ENCODE peak calls at places on chromosomes 3 and 15, in seven cellular contexts. One of them, this sample, is unnamed.
A peak's percentile ranks its signal among the peaks of the same experiment; 100 is the strongest.

GRCh38 chr3:87260270-87260669 is 16.1 kb downstream of the POU1F1 start:
- DNase-seq in CD8-positive, alpha-beta memory T cell: peak; percentile 2
- DNase-seq in GM12891: no peak
- DNase-seq in IMR-90: peak; percentile 51
- DNase-seq in HTR-8/SVneo: peak; percentile 13
- DNase-seq in fibroblast of mammary gland: peak; percentile 61
- DNase-seq in hepatic stellate cell: peak; percentile 8
- DNase-seq in this sample: peak; percentile 39

GRCh38 chr3:145900056-145900829 is 260.7 kb downstream of the PLOD2 start:
- DNase-seq in CD8-positive, alpha-beta memory T cell: no peak
- DNase-seq in GM12891: no peak
- DNase-seq in IMR-90: no peak
- DNase-seq in fibroblast of mammary gland: peak; percentile 34
- DNase-seq in hepatic stellate cell: no peak
- DNase-seq in HTR-8/SVneo: no peak
- DNase-seq in this sample: no peak

GRCh38 chr3:108125550-108126071 is 34.8 kb upstream of the CD47 start:
- DNase-seq in GM12891: no peak
- DNase-seq in CD8-positive, alpha-beta memory T cell: peak; percentile 34
- DNase-seq in hepatic stellate cell: no peak
- DNase-seq in IMR-90: no peak
- DNase-seq in fibroblast of mammary gland: no peak
- DNase-seq in HTR-8/SVneo: no peak
- DNase-seq in this sample: no peak

GRCh38 chr3:50267280-50267913 is 1.6 kb upstream of the SEMA3B start:
- DNase-seq in IMR-90: no peak
- DNase-seq in CD8-positive, alpha-beta memory T cell: no peak
- DNase-seq in fibroblast of mammary gland: no peak
- DNase-seq in GM12891: no peak
- DNase-seq in hepatic stellate cell: no peak
- DNase-seq in HTR-8/SVneo: no peak
- DNase-seq in this sample: no peak

GRCh38 chr3:187669675-187670504 is at the start of gene SST:
- DNase-seq in HTR-8/SVneo: peak; percentile 14
- DNase-seq in CD8-positive, alpha-beta memory T cell: no peak
- DNase-seq in IMR-90: peak; percentile 47
- DNase-seq in fibroblast of mammary gland: peak; percentile 57
- DNase-seq in hepatic stellate cell: peak; percentile 16
- DNase-seq in GM12891: no peak
- DNase-seq in this sample: no peak

GRCh38 chr3:46935168-46935858 is 41.2 kb downstream of the CCDC12 start:
- DNase-seq in GM12891: no peak
- DNase-seq in CD8-positive, alpha-beta memory T cell: no peak
- DNase-seq in hepatic stellate cell: peak; percentile 98
- DNase-seq in HTR-8/SVneo: peak; percentile 97
- DNase-seq in fibroblast of mammary gland: peak; percentile 92
- DNase-seq in IMR-90: peak; percentile 96
- DNase-seq in this sample: peak; percentile 96

GRCh38 chr3:194654443-194654842 is 17.5 kb downstream of the LSG1 start:
- DNase-seq in IMR-90: no peak
- DNase-seq in hepatic stellate cell: no peak
- DNase-seq in GM12891: no peak
- DNase-seq in HTR-8/SVneo: no peak
- DNase-seq in CD8-positive, alpha-beta memory T cell: no peak
- DNase-seq in fibroblast of mammary gland: no peak
- DNase-seq in this sample: no peak

GRCh38 chr3:13045904-13046568 is 27.2 kb downstream of the IQSEC1 start:
- DNase-seq in fibroblast of mammary gland: no peak
- DNase-seq in GM12891: peak; percentile 69
- DNase-seq in hepatic stellate cell: no peak
- DNase-seq in HTR-8/SVneo: no peak
- DNase-seq in IMR-90: no peak
- DNase-seq in CD8-positive, alpha-beta memory T cell: no peak
- DNase-seq in this sample: no peak

GRCh38 chr3:168249048-168249538 is 153.4 kb upstream of the GOLIM4 start:
- DNase-seq in IMR-90: peak; percentile 17
- DNase-seq in hepatic stellate cell: peak; percentile 6
- DNase-seq in GM12891: no peak
- DNase-seq in HTR-8/SVneo: peak; percentile 8
- DNase-seq in CD8-positive, alpha-beta memory T cell: no peak
- DNase-seq in fibroblast of mammary gland: peak; percentile 5
- DNase-seq in this sample: peak; percentile 41

GRCh38 chr3:78483070-78483469 is 1284.7 kb downstream of the ROBO1 start:
- DNase-seq in GM12891: no peak
- DNase-seq in fibroblast of mammary gland: no peak
- DNase-seq in CD8-positive, alpha-beta memory T cell: no peak
- DNase-seq in hepatic stellate cell: no peak
- DNase-seq in HTR-8/SVneo: no peak
- DNase-seq in IMR-90: no peak
- DNase-seq in this sample: no peak

GRCh38 chr3:12229896-12230295 is 59.0 kb upstream of the PPARG start:
- DNase-seq in fibroblast of mammary gland: no peak
- DNase-seq in IMR-90: no peak
- DNase-seq in hepatic stellate cell: no peak
- DNase-seq in CD8-positive, alpha-beta memory T cell: no peak
- DNase-seq in GM12891: no peak
- DNase-seq in HTR-8/SVneo: no peak
- DNase-seq in this sample: peak; percentile 5

GRCh38 chr15:89753855-89754254 is 2.8 kb upstream of the MESP1 start:
- DNase-seq in IMR-90: no peak
- DNase-seq in fibroblast of mammary gland: no peak
- DNase-seq in HTR-8/SVneo: no peak
- DNase-seq in hepatic stellate cell: no peak
- DNase-seq in CD8-positive, alpha-beta memory T cell: no peak
- DNase-seq in GM12891: no peak
- DNase-seq in this sample: no peak

GRCh38 chr3:197801801-197802504 is 10.9 kb downstream of the LRCH3 start:
- DNase-seq in HTR-8/SVneo: no peak
- DNase-seq in GM12891: no peak
- DNase-seq in fibroblast of mammary gland: peak; percentile 53
- DNase-seq in CD8-positive, alpha-beta memory T cell: no peak
- DNase-seq in hepatic stellate cell: no peak
- DNase-seq in IMR-90: peak; percentile 51
- DNase-seq in this sample: peak; percentile 48

GRCh38 chr15:81749667-81750360 is 296.0 kb downstream of the MEX3B start:
- DNase-seq in CD8-positive, alpha-beta memory T cell: no peak
- DNase-seq in fibroblast of mammary gland: no peak
- DNase-seq in IMR-90: no peak
- DNase-seq in hepatic stellate cell: no peak
- DNase-seq in HTR-8/SVneo: no peak
- DNase-seq in GM12891: no peak
- DNase-seq in this sample: no peak

GRCh38 chr15:91866371-91866905 is 12.9 kb downstream of the SLCO3A1 start:
- DNase-seq in IMR-90: peak; percentile 22
- DNase-seq in GM12891: no peak
- DNase-seq in hepatic stellate cell: no peak
- DNase-seq in HTR-8/SVneo: no peak
- DNase-seq in fibroblast of mammary gland: peak; percentile 79
- DNase-seq in CD8-positive, alpha-beta memory T cell: no peak
- DNase-seq in this sample: peak; percentile 60

GRCh38 chr3:183537295-183537730 is 18.2 kb downstream of the KLHL6 start:
- DNase-seq in fibroblast of mammary gland: peak; percentile 56
- DNase-seq in hepatic stellate cell: peak; percentile 23
- DNase-seq in CD8-positive, alpha-beta memory T cell: no peak
- DNase-seq in GM12891: no peak
- DNase-seq in HTR-8/SVneo: no peak
- DNase-seq in IMR-90: peak; percentile 49
- DNase-seq in this sample: no peak

GRCh38 chr3:162978136-162978535 is 1481.5 kb downstream of the OTOL1 start:
- DNase-seq in CD8-positive, alpha-beta memory T cell: no peak
- DNase-seq in IMR-90: no peak
- DNase-seq in GM12891: no peak
- DNase-seq in hepatic stellate cell: no peak
- DNase-seq in fibroblast of mammary gland: peak; percentile 18
- DNase-seq in HTR-8/SVneo: no peak
- DNase-seq in this sample: no peak

GRCh38 chr3:149599236-149599635 is 58.6 kb downstream of the WWTR1 start:
- DNase-seq in hepatic stellate cell: no peak
- DNase-seq in IMR-90: no peak
- DNase-seq in GM12891: no peak
- DNase-seq in HTR-8/SVneo: no peak
- DNase-seq in CD8-positive, alpha-beta memory T cell: no peak
- DNase-seq in fibroblast of mammary gland: peak; percentile 65
- DNase-seq in this sample: no peak